ENCODE peak calls at places on chromosomes 1 and 21, in ten cellular contexts. A is fibroblast of mammary gland, R is kidney tubule cell, K is NCI-H2081, I is pancreas, Y is psoas muscle, X is LNCaP clone FGC, J is right cardiac atrium, H is dorsolateral prefrontal cortex, E is dermis blood vessel endothelial cell. B is an unnamed sample.

GRCh38 chr1:206690516-206690915 is 5.8 kb downstream of the MAPKAPK2 start:
- DNase-seq in A (no peak), R (no peak), K (no peak), I (peak; percentile 53), Y (peak; percentile 86), X (peak; percentile 57), J (peak; percentile 51), H (no peak), E (no peak), B (no peak)

GRCh38 chr1:2384941-2385481 is 6.3 kb downstream of the MORN1 start:
- DNase-seq in A (no peak), R (no peak), K (no peak), I (no peak), Y (peak; percentile 53), X (no peak), J (peak; percentile 12), H (peak; percentile 72), E (no peak), B (no peak)

GRCh38 chr21:27110956-27111355 is 144.1 kb upstream of the ADAMTS5 start:
- DNase-seq in A (no peak), R (peak; percentile 78), K (no peak), I (no peak), Y (no peak), X (no peak), J (no peak), H (no peak), E (no peak), B (no peak)

GRCh38 chr21:20644552-20644951 is 353.7 kb upstream of the NCAM2 start:
- DNase-seq in A (no peak), R (no peak), K (no peak), I (no peak), Y (no peak), X (no peak), J (no peak), H (no peak), E (no peak), B (no peak)

GRCh38 chr1:60133848-60134247 is 60.3 kb upstream of the C1orf87 start:
- DNase-seq in A (peak; percentile 93), R (peak; percentile 65), K (no peak), I (no peak), Y (no peak), X (peak; percentile 11), J (no peak), H (no peak), E (no peak), B (peak; percentile 76)

GRCh38 chr1:117067528-117068370 is 7.6 kb downstream of the TTF2 start:
- DNase-seq in A (peak; percentile 70), R (peak; percentile 67), K (peak; percentile 44), I (peak; percentile 46), Y (peak; percentile 72), X (peak; percentile 37), J (no peak), H (peak; percentile 70), E (peak; percentile 82), B (peak; percentile 72)

GRCh38 chr1:2528611-2528965 is 1.5 kb downstream of the HES5 start:
- DNase-seq in A (no peak), R (no peak), K (no peak), I (no peak), Y (no peak), X (no peak), J (no peak), H (no peak), E (no peak), B (no peak)

GRCh38 chr1:37755290-37755689 is 9.6 kb downstream of the EPHA10 start:
- DNase-seq in A (no peak), R (peak; percentile 83), K (no peak), I (no peak), Y (no peak), X (no peak), J (no peak), H (no peak), E (no peak), B (no peak)

GRCh38 chr1:55894521-55894920 is 679.4 kb upstream of the USP24 start:
- DNase-seq in A (peak; percentile 86), R (no peak), K (no peak), I (no peak), Y (no peak), X (no peak), J (no peak), H (no peak), E (peak; percentile 13), B (peak; percentile 78)

GRCh38 chr1:156750191-156750931 is 1.1 kb downstream of the HDGF start:
- DNase-seq in A (peak; percentile 58), R (peak; percentile 85), K (peak; percentile 63), I (peak; percentile 61), Y (no peak), X (no peak), J (peak; percentile 30), H (no peak), E (peak; percentile 23), B (peak; percentile 31)

GRCh38 chr1:7985851-7986612 is 24.5 kb downstream of the PARK7 start:
- DNase-seq in A (no peak), R (no peak), K (no peak), I (no peak), Y (no peak), X (no peak), J (no peak), H (no peak), E (no peak), B (no peak)

GRCh38 chr1:9070421-9071015 is 1.1 kb upstream of the SLC2A5 start:
- DNase-seq in A (no peak), R (no peak), K (no peak), I (no peak), Y (no peak), X (peak; percentile 71), J (no peak), H (no peak), E (no peak), B (no peak)

GRCh38 chr1:66747500-66747899 is 4.8 kb upstream of the DYNLT5 start:
- DNase-seq in A (peak; percentile 61), R (no peak), K (no peak), I (no peak), Y (no peak), X (no peak), J (no peak), H (no peak), E (no peak), B (no peak)

GRCh38 chr1:54122131-54122751 is 30.6 kb downstream of the CDCP2 start:
- DNase-seq in A (no peak), R (no peak), K (no peak), I (no peak), Y (no peak), X (no peak), J (no peak), H (no peak), E (no peak), B (no peak)

GRCh38 chr1:243758647-243759046 is 91.4 kb downstream of the AKT3 start:
- DNase-seq in A (no peak), R (no peak), K (no peak), I (no peak), Y (no peak), X (no peak), J (no peak), H (no peak), E (no peak), B (no peak)

GRCh38 chr1:9724706-9725476 is 73.4 kb downstream of the PIK3CD start:
- DNase-seq in A (peak; percentile 61), R (peak; percentile 66), K (peak; percentile 31), I (no peak), Y (no peak), X (no peak), J (peak; percentile 46), H (no peak), E (peak; percentile 78), B (peak; percentile 57)

GRCh38 chr1:87600848-87601247 is 272.2 kb downstream of the LMO4 start:
- DNase-seq in A (peak; percentile 43), R (no peak), K (no peak), I (no peak), Y (no peak), X (no peak), J (no peak), H (no peak), E (no peak), B (no peak)

GRCh38 chr1:41536296-41536695 is 51.8 kb upstream of the EDN2 start:
- DNase-seq in A (no peak), R (no peak), K (no peak), I (no peak), Y (no peak), X (no peak), J (no peak), H (peak; percentile 14), E (no peak), B (no peak)

GRCh38 chr1:74964508-74964907 is 169.7 kb upstream of the LHX8 start:
- DNase-seq in A (no peak), R (no peak), K (peak; percentile 72), I (no peak), Y (no peak), X (no peak), J (peak; percentile 12), H (no peak), E (peak; percentile 24), B (peak; percentile 1)

GRCh38 chr1:172951728-172952365 is 98.9 kb downstream of the TNFSF18 start:
- DNase-seq in A (peak; percentile 84), R (peak; percentile 30), K (no peak), I (no peak), Y (no peak), X (no peak), J (no peak), H (no peak), E (no peak), B (peak; percentile 69)

GRCh38 chr1:192104852-192105251 is 53.4 kb upstream of the RGS18 start:
- DNase-seq in A (peak; percentile 0), R (peak; percentile 64), K (no peak), I (no peak), Y (no peak), X (no peak), J (no peak), H (no peak), E (peak; percentile 96), B (peak; percentile 67)

GRCh38 chr1:115428676-115429075 is 90.6 kb upstream of the NGF start:
- DNase-seq in A (peak; percentile 65), R (peak; percentile 70), K (no peak), I (no peak), Y (no peak), X (no peak), J (no peak), H (no peak), E (no peak), B (peak; percentile 60)

GRCh38 chr1:37663426-37664000 is 28.8 kb upstream of the CDCA8 start:
- DNase-seq in A (no peak), R (no peak), K (no peak), I (no peak), Y (no peak), X (no peak), J (no peak), H (no peak), E (no peak), B (peak; percentile 3)

GRCh38 chr1:23577056-23577985 is 18.0 kb upstream of the ID3 start:
- DNase-seq in A (peak; percentile 86), R (peak; percentile 81), K (no peak), I (no peak), Y (no peak), X (no peak), J (peak; percentile 47), H (peak; percentile 51), E (peak; percentile 79), B (peak; percentile 95)

GRCh38 chr1:117886101-117886795 is 43.2 kb downstream of the GDAP2 start:
- DNase-seq in A (peak; percentile 38), R (no peak), K (no peak), I (no peak), Y (no peak), X (no peak), J (no peak), H (no peak), E (no peak), B (peak; percentile 64)

GRCh38 chr1:84845357-84845756 is 47.6 kb downstream of the LPAR3 start:
- DNase-seq in A (no peak), R (no peak), K (peak; percentile 29), I (no peak), Y (no peak), X (no peak), J (no peak), H (no peak), E (no peak), B (no peak)

GRCh38 chr1:109399326-109399957 is 1.7 kb upstream of the SORT1 start:
- DNase-seq in A (peak; percentile 69), R (peak; percentile 77), K (peak; percentile 66), I (no peak), Y (no peak), X (peak; percentile 39), J (no peak), H (no peak), E (peak; percentile 83), B (peak; percentile 75)

GRCh38 chr21:23083242-23083641 is 2085.0 kb downstream of the NCAM2 start:
- DNase-seq in A (no peak), R (no peak), K (no peak), I (no peak), Y (no peak), X (no peak), J (no peak), H (no peak), E (no peak), B (no peak)